ENCODE peak calls at places on chromosomes 7 and 10, in four cellular contexts. Y is left cardiac atrium; N is stimulated activated CD4-positive, alpha-beta T cell treated with anti-CD3 and anti-CD28 coated beads, Interleukin-12 subunit alpha, Interleukin-12 subunit beta, amount 100 ng/mL, for 48 hours; A is HT-29. U is an unnamed sample.

GRCh38 chr7:156022483-156023459 is 210.5 kb upstream of the SHH start:
- DNase-seq in A (no peak), N (no peak), Y (no peak), U (no peak)

GRCh38 chr10:72353028-72353962 is 1.4 kb downstream of the DNAJB12 start:
- DNase-seq in A (peak; percentile 62), N (no peak), Y (no peak), U (no peak)

GRCh38 chr7:115779561-115779960 is 251.0 kb downstream of the TFEC start:
- DNase-seq in A (peak; percentile 1), Y (no peak), N (no peak), U (no peak)

GRCh38 chr10:127889605-127890195 is 3.0 kb downstream of the CLRN3 start:
- DNase-seq in N (no peak), Y (no peak), A (peak; percentile 59), U (no peak)

GRCh38 chr10:103507235-103508191 is 14.0 kb downstream of the NEURL1 start:
- DNase-seq in N (no peak), A (no peak), Y (no peak), U (no peak)

GRCh38 chr10:103542764-103543616 is 49.5 kb downstream of the NEURL1 start:
- DNase-seq in A (peak; percentile 45), N (no peak), Y (peak; percentile 58), U (peak; percentile 9)

GRCh38 chr10:73780966-73781365 is 882 bp upstream of the CHCHD1 start:
- DNase-seq in A (no peak), Y (no peak), N (no peak), U (no peak)

GRCh38 chr10:132421377-132422168 is 24.6 kb downstream of the PWWP2B start:
- DNase-seq in Y (peak; percentile 81), A (peak; percentile 77), N (no peak), U (peak; percentile 82)

GRCh38 chr7:100089458-100090201 is 861 bp downstream of the COPS6 start:
- DNase-seq in A (peak; percentile 35), N (no peak), Y (no peak), U (no peak)

GRCh38 chr10:31694929-31695837 is 233.4 kb downstream of the ARHGAP12 start:
- DNase-seq in Y (no peak), A (no peak), N (no peak), U (no peak)

GRCh38 chr7:28853834-28854749 is 104.0 kb downstream of the TRIL start:
- DNase-seq in A (peak; percentile 75), Y (peak; percentile 81), N (peak; percentile 55), U (peak; percentile 12)

GRCh38 chr7:483656-484364 is 35.8 kb downstream of the PDGFA start:
- DNase-seq in Y (no peak), A (no peak), N (no peak), U (no peak)

GRCh38 chr10:78737883-78738282 is 330.9 kb upstream of the ZMIZ1 start:
- DNase-seq in N (no peak), A (no peak), Y (no peak), U (no peak)

GRCh38 chr7:17095001-17095574 is 203.4 kb upstream of the AHR start:
- DNase-seq in Y (no peak), N (no peak), A (peak; percentile 54), U (no peak)

GRCh38 chr7:72335561-72336381 is 76.4 kb downstream of the CALN1 start:
- DNase-seq in N (no peak), A (no peak), Y (no peak), U (no peak)

GRCh38 chr10:132306951-132307751 is 599 bp downstream of the STK32C start:
- DNase-seq in Y (peak; percentile 60), N (no peak), A (peak; percentile 68), U (no peak)

GRCh38 chr7:46169384-46169755 is 248.3 kb upstream of the IGFBP3 start:
- DNase-seq in A (no peak), Y (no peak), N (no peak), U (no peak)

GRCh38 chr10:107425844-107426553 is 261.5 kb upstream of the SORCS1 start:
- DNase-seq in A (no peak), N (no peak), Y (no peak), U (no peak)

GRCh38 chr7:82080254-82080924 is 310.5 kb upstream of the HGF start:
- DNase-seq in N (no peak), A (no peak), Y (no peak), U (no peak)

GRCh38 chr7:76512941-76513816 is 2.8 kb downstream of the UPK3B start:
- DNase-seq in A (peak; percentile 31), Y (peak; percentile 18), N (no peak), U (no peak)

U was measured in CMK.